ENCODE peak calls at places on chromosomes 5 and 9, in six cellular contexts. W is T-helper 9 cell, E is A172, B is GM23248, O is NCI-H774, N is AG10803. Z is an unnamed sample.

GRCh38 chr5:142063878-142064331 is 44.7 kb upstream of the NDFIP1 start:
- DNase-seq in E (peak; percentile 55), B (peak; percentile 80), N (peak; percentile 77), O (peak; percentile 63), W (no peak), Z (no peak)

GRCh38 chr5:125323613-125324012 is 577.2 kb upstream of the ZNF608 start:
- DNase-seq in E (no peak), B (no peak), O (no peak), N (no peak), W (no peak), Z (no peak)

GRCh38 chr5:133610489-133611356 is 1.6 kb downstream of the FSTL4 start:
- DNase-seq in B (peak; percentile 65), W (no peak), O (peak; percentile 42), N (peak; percentile 5), E (peak; percentile 41), Z (no peak)

GRCh38 chr9:96218821-96219614 is 83.0 kb downstream of the HSD17B3 start:
- DNase-seq in N (no peak), E (no peak), O (no peak), W (no peak), B (no peak), Z (no peak)

GRCh38 chr9:113669523-113670115 is 206.1 kb downstream of the RGS3 start:
- DNase-seq in B (peak; percentile 79), O (no peak), N (peak; percentile 85), W (no peak), E (no peak), Z (peak; percentile 26)

GRCh38 chr5:32506251-32506661 is 61.7 kb upstream of the ZFR start:
- DNase-seq in B (peak; percentile 53), W (no peak), N (peak; percentile 24), O (peak; percentile 39), E (no peak), Z (no peak)

GRCh38 chr5:134603059-134603458 is 29.6 kb downstream of the SAR1B start:
- DNase-seq in E (peak; percentile 34), W (no peak), N (peak; percentile 20), B (peak; percentile 53), O (no peak), Z (no peak)

GRCh38 chr5:179974946-179975712 is 67.4 kb upstream of the TBC1D9B start:
- DNase-seq in O (no peak), E (peak; percentile 44), W (no peak), N (peak; percentile 6), B (peak; percentile 22), Z (no peak)

GRCh38 chr9:134266418-134266817 is 59.8 kb upstream of the RXRA start:
- DNase-seq in N (no peak), B (no peak), O (no peak), W (no peak), E (no peak), Z (no peak)

GRCh38 chr9:79026311-79026710 is 545.5 kb upstream of the TLE4 start:
- DNase-seq in N (peak; percentile 25), O (no peak), B (peak; percentile 13), E (peak; percentile 61), W (no peak), Z (peak; percentile 7)

GRCh38 chr5:143108498-143109128 is 294.9 kb downstream of the NR3C1 start:
- DNase-seq in E (no peak), W (no peak), O (peak; percentile 72), N (no peak), B (no peak), Z (no peak)

GRCh38 chr9:6897831-6898230 is 140.1 kb downstream of the KDM4C start:
- DNase-seq in N (no peak), O (no peak), W (no peak), B (no peak), E (no peak), Z (no peak)

GRCh38 chr5:57416246-57416996 is 66.2 kb downstream of the ACTBL2 start:
- DNase-seq in W (no peak), B (peak; percentile 77), N (peak; percentile 93), E (no peak), O (no peak), Z (no peak)

GRCh38 chr5:154587123-154587725 is 109.2 kb upstream of the HAND1 start:
- DNase-seq in N (no peak), E (no peak), B (no peak), W (no peak), O (no peak), Z (no peak)

GRCh38 chr9:134597957-134598883 is 43.4 kb upstream of the COL5A1 start:
- DNase-seq in B (peak; percentile 37), W (no peak), E (no peak), O (no peak), N (no peak), Z (no peak)

GRCh38 chr5:66232701-66233100 is 88.6 kb downstream of the SREK1 start:
- DNase-seq in W (no peak), O (peak; percentile 73), B (no peak), N (no peak), E (no peak), Z (no peak)

GRCh38 chr5:6583049-6583880 is 49.6 kb downstream of the NSUN2 start:
- DNase-seq in E (no peak), O (peak; percentile 84), N (no peak), W (no peak), B (peak; percentile 63), Z (no peak)

GRCh38 chr9:113875917-113876805 is at the start of gene ZNF618:
- DNase-seq in N (peak; percentile 27), E (no peak), W (no peak), O (peak; percentile 42), B (peak; percentile 76), Z (no peak)

GRCh38 chr9:108001219-108001618 is 511.6 kb upstream of the KLF4 start:
- DNase-seq in N (no peak), B (no peak), W (no peak), E (no peak), O (no peak), Z (peak; percentile 51)

GRCh38 chr5:10333154-10334006 is 20.1 kb upstream of the MARCHF6 start:
- DNase-seq in B (peak; percentile 71), O (no peak), W (no peak), N (no peak), E (no peak), Z (no peak)

GRCh38 chr5:172868436-172868923 is 34.4 kb downstream of the ERGIC1 start:
- DNase-seq in N (peak; percentile 60), O (no peak), E (peak; percentile 80), W (no peak), B (peak; percentile 59), Z (no peak)

GRCh38 chr5:39226100-39226451 is 6.7 kb upstream of the FYB1 start:
- DNase-seq in N (no peak), O (no peak), E (no peak), B (no peak), W (no peak), Z (no peak)

GRCh38 chr5:52685621-52686370 is 101.9 kb upstream of the ITGA1 start:
- DNase-seq in W (no peak), E (no peak), N (no peak), O (no peak), B (no peak), Z (no peak)

GRCh38 chr5:132428147-132428482 is 58.6 kb downstream of the SLC22A5 start:
- DNase-seq in N (no peak), E (no peak), O (peak; percentile 68), B (no peak), W (no peak), Z (no peak)

GRCh38 chr9:89720721-89721660 is 116.2 kb downstream of the GADD45G start:
- DNase-seq in N (no peak), E (no peak), W (no peak), B (no peak), O (no peak), Z (no peak)

GRCh38 chr5:177982072-177982727 is 13.8 kb downstream of the PROP1 start:
- DNase-seq in W (no peak), E (no peak), O (no peak), N (no peak), B (peak; percentile 32), Z (no peak)

GRCh38 chr5:158209219-158209908 is 350.4 kb upstream of the CLINT1 start:
- DNase-seq in O (no peak), B (no peak), N (no peak), E (no peak), W (no peak), Z (no peak)

GRCh38 chr5:142078706-142079105 is 29.9 kb upstream of the NDFIP1 start:
- DNase-seq in N (no peak), B (no peak), E (no peak), O (no peak), W (no peak), Z (no peak)

GRCh38 chr5:138725153-138725884 is 27.9 kb upstream of the CTNNA1 start:
- DNase-seq in B (peak; percentile 85), O (no peak), E (peak; percentile 37), W (no peak), N (peak; percentile 67), Z (peak; percentile 45)